ENCODE peak calls at places on chromosomes 1 and 21, in six cellular contexts. J, G, Q, A, F and B are unnamed samples.

GRCh38 chr1:58754683-58755467 is 29.0 kb downstream of the JUN start:
- DNase-seq in J (no peak), G (no peak), Q (peak), A (no peak), F (no peak), B (no peak)

GRCh38 chr1:31073044-31073443 is 7.5 kb upstream of the PUM1 start:
- DNase-seq in J (no peak), G (no peak), Q (no peak), A (no peak), F (no peak), B (no peak)

GRCh38 chr1:220701974-220702373 is 11.8 kb downstream of the C1orf115 start:
- DNase-seq in J (no peak), G (no peak), Q (no peak), A (no peak), F (no peak), B (no peak)

GRCh38 chr1:50108497-50109073 is at the start of gene ELAVL4:
- DNase-seq in J (no peak), G (no peak), Q (peak), A (no peak), F (no peak), B (no peak)

GRCh38 chr1:147600119-147601111 is 59.1 kb downstream of the BCL9 start:
- DNase-seq in J (no peak), G (no peak), Q (peak), A (peak), F (no peak), B (no peak)

GRCh38 chr1:43552813-43553212 is 22.1 kb downstream of the PTPRF start:
- DNase-seq in J (no peak), G (no peak), Q (no peak), A (no peak), F (no peak), B (no peak)

GRCh38 chr1:116574581-116575291 is 3.9 kb upstream of the CD58 start:
- DNase-seq in J (no peak), G (peak), Q (peak), A (peak), F (no peak), B (no peak)

GRCh38 chr1:56094168-56094567 is 485.2 kb downstream of the PLPP3 start:
- DNase-seq in J (no peak), G (no peak), Q (no peak), A (no peak), F (no peak), B (no peak)

GRCh38 chr1:59484090-59484489 is 187.2 kb downstream of the FGGY start:
- DNase-seq in J (no peak), G (no peak), Q (peak), A (no peak), F (no peak), B (no peak)

GRCh38 chr1:14661220-14661619 is 62.7 kb downstream of the KAZN start:
- DNase-seq in J (no peak), G (no peak), Q (no peak), A (no peak), F (no peak), B (no peak)

GRCh38 chr21:25459365-25459764 is 147.9 kb downstream of the MRPL39 start:
- DNase-seq in J (no peak), G (no peak), Q (no peak), A (no peak), F (no peak), B (no peak)

GRCh38 chr1:2121071-2121691 is 71.0 kb downstream of the PRKCZ start:
- DNase-seq in J (no peak), G (no peak), Q (no peak), A (no peak), F (no peak), B (no peak)

GRCh38 chr1:180615493-180616290 is 16.1 kb upstream of the XPR1 start:
- DNase-seq in J (no peak), G (no peak), Q (no peak), A (no peak), F (no peak), B (no peak)

GRCh38 chr1:65431111-65431705 is 10.7 kb downstream of the LEPR start:
- DNase-seq in J (no peak), G (no peak), Q (peak), A (peak), F (no peak), B (no peak)

GRCh38 chr1:195894411-195894810 is 713.8 kb downstream of the KCNT2 start:
- DNase-seq in J (no peak), G (no peak), Q (no peak), A (no peak), F (no peak), B (no peak)

GRCh38 chr1:48073773-48074172 is 76.6 kb upstream of the TRABD2B start:
- DNase-seq in J (no peak), G (no peak), Q (no peak), A (no peak), F (no peak), B (no peak)

GRCh38 chr1:42739753-42740700 is at the start of gene CLDN19:
- DNase-seq in J (peak), G (no peak), Q (peak), A (peak), F (no peak), B (no peak)

GRCh38 chr1:248710305-248710900 is 7.8 kb upstream of the OR14I1 start:
- DNase-seq in J (no peak), G (no peak), Q (no peak), A (no peak), F (no peak), B (no peak)

GRCh38 chr1:95039360-95040031 is 33.3 kb downstream of the ALG14 start:
- DNase-seq in J (no peak), G (no peak), Q (no peak), A (no peak), F (no peak), B (no peak)

GRCh38 chr1:12714710-12715500 is 1.0 kb upstream of the AADACL3 start:
- DNase-seq in J (no peak), G (no peak), Q (no peak), A (no peak), F (no peak), B (no peak)

GRCh38 chr21:16330340-16331319 is 600.8 kb downstream of the USP25 start:
- DNase-seq in J (no peak), G (no peak), Q (peak), A (peak), F (no peak), B (no peak)

GRCh38 chr1:234845097-234845660 is 235.2 kb upstream of the IRF2BP2 start:
- DNase-seq in J (no peak), G (no peak), Q (no peak), A (no peak), F (peak), B (no peak)

GRCh38 chr1:88892146-88892877 is 945 bp upstream of the GTF2B start:
- DNase-seq in J (no peak), G (no peak), Q (no peak), A (peak), F (no peak), B (no peak)

GRCh38 chr1:88888755-88889154 is 2.6 kb downstream of the GTF2B start:
- DNase-seq in J (no peak), G (no peak), Q (no peak), A (no peak), F (no peak), B (no peak)

GRCh38 chr1:88885933-88886332 is 5.4 kb downstream of the GTF2B start:
- DNase-seq in J (no peak), G (no peak), Q (no peak), A (no peak), F (no peak), B (no peak)

GRCh38 chr1:88890790-88891317 is 513 bp downstream of the GTF2B start:
- DNase-seq in J (no peak), G (no peak), Q (peak), A (peak), F (no peak), B (no peak)

DNA sequence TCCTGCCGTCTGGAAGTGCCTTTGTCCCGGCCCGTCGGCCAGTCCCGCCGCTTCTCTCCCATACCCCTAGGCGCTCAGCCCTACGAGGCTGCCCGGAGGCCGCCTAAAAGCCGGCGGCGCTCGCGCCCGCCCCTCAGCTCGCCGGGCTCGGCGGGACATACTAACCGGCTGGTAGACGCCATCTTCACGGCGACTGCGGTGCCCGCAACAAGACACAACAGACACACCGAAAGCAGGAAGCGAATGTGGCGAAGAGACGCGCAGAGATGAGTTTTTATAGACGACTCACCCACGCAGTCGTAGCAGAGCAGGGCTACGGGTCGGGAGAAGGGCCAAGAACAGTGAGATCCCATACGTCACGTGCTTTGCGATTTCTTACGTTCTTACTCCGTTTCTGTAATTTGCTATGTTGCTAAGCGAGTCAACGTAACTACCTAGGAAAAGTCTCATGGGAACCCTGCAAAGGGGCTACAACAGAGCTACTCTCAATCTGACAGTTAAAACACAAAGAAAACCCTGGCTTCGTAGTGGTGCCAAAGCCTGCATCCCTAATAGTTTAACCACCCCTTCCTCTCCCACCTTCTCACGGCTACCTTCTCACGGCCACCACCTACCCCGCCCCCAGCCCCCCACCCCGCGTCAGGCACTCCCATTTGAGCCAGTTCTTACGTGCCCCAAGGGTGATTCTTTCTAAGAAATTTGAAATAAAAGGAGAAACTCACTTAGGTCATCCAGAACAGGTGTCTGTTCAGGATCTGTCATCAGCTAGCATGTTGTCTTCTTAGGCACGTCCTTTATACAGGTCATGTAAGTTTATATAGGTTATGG is at the start of gene GTF2B:
- DNase-seq in J (peak), G (peak), Q (peak), A (peak), F (peak), B (peak)
- TF ChIP-seq POLR2A in J (peak), G (peak), Q (peak), A (peak), F (peak), B (peak)

GRCh38 chr1:61247881-61248752 is 165.8 kb downstream of the NFIA start:
- DNase-seq in J (no peak), G (no peak), Q (no peak), A (no peak), F (no peak), B (no peak)

GRCh38 chr1:61255324-61255703 is 173.0 kb downstream of the NFIA start:
- DNase-seq in J (no peak), G (no peak), Q (no peak), A (no peak), F (no peak), B (no peak)

GRCh38 chr1:61253912-61254628 is 171.7 kb downstream of the NFIA start:
- DNase-seq in J (no peak), G (no peak), Q (no peak), A (no peak), F (no peak), B (no peak)

GRCh38 chr1:61254629-61255323 is 172.4 kb downstream of the NFIA start:
- DNase-seq in J (no peak), G (no peak), Q (no peak), A (no peak), F (no peak), B (no peak)

GRCh38 chr1:61253059-61253735 is 170.8 kb downstream of the NFIA start:
- DNase-seq in J (no peak), G (no peak), Q (peak), A (peak), F (no peak), B (no peak)
- TF ChIP-seq TAF1 in J (no peak), G (no peak), Q (peak), A (no peak), F (no peak), B (no peak)

GRCh38 chr1:109775408-109775807 is 11.7 kb upstream of the EPS8L3 start:
- DNase-seq in J (no peak), G (no peak), Q (no peak), A (no peak), F (no peak), B (no peak)

GRCh38 chr1:109777436-109777835 is 13.7 kb upstream of the EPS8L3 start:
- DNase-seq in J (no peak), G (no peak), Q (no peak), A (no peak), F (no peak), B (no peak)

GRCh38 chr1:109777980-109778625 is 14.4 kb upstream of the EPS8L3 start:
- DNase-seq in J (no peak), G (no peak), Q (no peak), A (no peak), F (no peak), B (no peak)

GRCh38 chr1:109776206-109776835 is 12.6 kb upstream of the EPS8L3 start:
- DNase-seq in J (no peak), G (no peak), Q (no peak), A (no peak), F (no peak), B (no peak)

GRCh38 chr1:109776911-109777310 is 13.2 kb upstream of the EPS8L3 start:
- DNase-seq in J (peak), G (peak), Q (peak), A (peak), F (peak), B (peak)
- TF ChIP-seq POLR2A in J (no peak), G (no peak), Q (no peak), A (no peak), F (no peak), B (no peak)

DNA sequence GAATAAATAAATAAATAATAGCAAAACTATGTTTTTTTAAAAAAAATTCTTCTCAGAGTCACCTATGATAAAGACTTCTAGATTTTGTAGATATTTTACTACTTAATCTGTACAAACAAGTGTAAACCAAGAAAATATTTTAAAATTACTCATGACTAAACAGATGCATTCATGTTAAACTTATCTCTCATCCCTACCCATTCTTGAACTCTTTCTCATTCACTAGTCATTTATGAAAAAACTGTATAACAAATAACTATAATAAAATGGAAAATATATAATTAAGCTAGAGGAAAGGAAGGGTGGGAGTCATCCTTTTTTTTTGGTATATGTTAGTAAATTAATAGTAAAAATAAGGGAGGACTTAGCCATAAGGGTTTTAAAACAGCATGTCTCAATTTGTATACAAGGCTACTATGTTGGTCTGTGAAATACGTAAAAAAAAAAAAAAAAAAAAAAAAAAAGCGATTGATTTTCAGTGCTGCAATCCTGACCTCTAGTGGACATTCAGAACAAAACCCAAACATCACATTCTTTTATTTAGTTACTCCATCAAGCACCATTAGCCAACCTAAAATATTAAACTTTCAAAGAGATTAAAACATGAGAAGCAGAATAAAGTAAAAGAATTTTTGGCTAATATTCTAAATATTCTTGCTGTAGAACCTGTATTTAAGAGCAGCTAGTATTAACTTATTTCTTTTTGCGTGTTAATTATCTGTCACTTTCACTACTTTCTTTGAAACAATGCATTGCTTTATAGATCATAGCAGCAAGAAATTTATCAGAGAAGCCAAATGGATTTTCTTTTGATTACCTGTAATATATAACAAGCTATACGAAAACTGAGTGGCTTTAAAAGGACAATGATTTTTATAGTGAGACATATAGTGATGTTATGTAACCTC is 255.8 kb upstream of the CACYBP start:
- DNase-seq in J (no peak), G (no peak), Q (peak), A (peak), F (no peak), B (no peak)
- TF ChIP-seq TAF1 in J (no peak), G (no peak), Q (no peak), A (no peak), F (no peak), B (no peak)

GRCh38 chr1:61083014-61083798 is 845 bp downstream of the NFIA start:
- DNase-seq in J (peak), G (no peak), Q (peak), A (no peak), F (no peak), B (no peak)

GRCh38 chr1:61081135-61081636 is 1.2 kb upstream of the NFIA start:
- DNase-seq in J (no peak), G (no peak), Q (no peak), A (no peak), F (no peak), B (no peak)

GRCh38 chr1:61081637-61082335 is 575 bp upstream of the NFIA start:
- DNase-seq in J (peak), G (no peak), Q (peak), A (peak), F (no peak), B (no peak)

GRCh38 chr1:61083799-61084385 is 1.5 kb downstream of the NFIA start:
- DNase-seq in J (no peak), G (no peak), Q (peak), A (no peak), F (no peak), B (no peak)

GRCh38 chr1:61082336-61083013 is at the start of gene NFIA:
- DNase-seq in J (peak), G (no peak), Q (peak), A (peak), F (no peak), B (no peak)
- TF ChIP-seq POLR2A in J (no peak), G (no peak), Q (peak), A (peak), F (no peak), B (no peak)

GRCh38 chr1:164443166-164443565 is 115.8 kb upstream of the PBX1 start:
- DNase-seq in J (no peak), G (no peak), Q (no peak), A (no peak), F (no peak), B (no peak)

GRCh38 chr1:164446020-164446419 is 113.0 kb upstream of the PBX1 start:
- DNase-seq in J (no peak), G (no peak), Q (no peak), A (no peak), F (no peak), B (no peak)

GRCh38 chr1:164443836-164444235 is 115.1 kb upstream of the PBX1 start:
- DNase-seq in J (no peak), G (no peak), Q (no peak), A (no peak), F (no peak), B (no peak)

GRCh38 chr1:164440222-164440621 is 118.8 kb upstream of the PBX1 start:
- DNase-seq in J (no peak), G (no peak), Q (no peak), A (no peak), F (no peak), B (no peak)
- TF ChIP-seq TAF1 in J (no peak), G (no peak), Q (no peak), A (no peak), F (no peak), B (no peak)

GRCh38 chr1:40039245-40039756 is 1.2 kb upstream of the CAP1 start:
- DNase-seq in J (no peak), G (no peak), Q (no peak), A (no peak), F (no peak), B (no peak)

GRCh38 chr1:40041466-40041838 is 923 bp downstream of the CAP1 start:
- DNase-seq in J (no peak), G (no peak), Q (no peak), A (no peak), F (no peak), B (no peak)

GRCh38 chr1:40042337-40042736 is 1.8 kb downstream of the CAP1 start:
- DNase-seq in J (no peak), G (no peak), Q (no peak), A (no peak), F (no peak), B (no peak)

GRCh38 chr1:40039757-40040510 is 595 bp upstream of the CAP1 start:
- DNase-seq in J (peak), G (peak), Q (peak), A (peak), F (peak), B (peak)

DNA sequence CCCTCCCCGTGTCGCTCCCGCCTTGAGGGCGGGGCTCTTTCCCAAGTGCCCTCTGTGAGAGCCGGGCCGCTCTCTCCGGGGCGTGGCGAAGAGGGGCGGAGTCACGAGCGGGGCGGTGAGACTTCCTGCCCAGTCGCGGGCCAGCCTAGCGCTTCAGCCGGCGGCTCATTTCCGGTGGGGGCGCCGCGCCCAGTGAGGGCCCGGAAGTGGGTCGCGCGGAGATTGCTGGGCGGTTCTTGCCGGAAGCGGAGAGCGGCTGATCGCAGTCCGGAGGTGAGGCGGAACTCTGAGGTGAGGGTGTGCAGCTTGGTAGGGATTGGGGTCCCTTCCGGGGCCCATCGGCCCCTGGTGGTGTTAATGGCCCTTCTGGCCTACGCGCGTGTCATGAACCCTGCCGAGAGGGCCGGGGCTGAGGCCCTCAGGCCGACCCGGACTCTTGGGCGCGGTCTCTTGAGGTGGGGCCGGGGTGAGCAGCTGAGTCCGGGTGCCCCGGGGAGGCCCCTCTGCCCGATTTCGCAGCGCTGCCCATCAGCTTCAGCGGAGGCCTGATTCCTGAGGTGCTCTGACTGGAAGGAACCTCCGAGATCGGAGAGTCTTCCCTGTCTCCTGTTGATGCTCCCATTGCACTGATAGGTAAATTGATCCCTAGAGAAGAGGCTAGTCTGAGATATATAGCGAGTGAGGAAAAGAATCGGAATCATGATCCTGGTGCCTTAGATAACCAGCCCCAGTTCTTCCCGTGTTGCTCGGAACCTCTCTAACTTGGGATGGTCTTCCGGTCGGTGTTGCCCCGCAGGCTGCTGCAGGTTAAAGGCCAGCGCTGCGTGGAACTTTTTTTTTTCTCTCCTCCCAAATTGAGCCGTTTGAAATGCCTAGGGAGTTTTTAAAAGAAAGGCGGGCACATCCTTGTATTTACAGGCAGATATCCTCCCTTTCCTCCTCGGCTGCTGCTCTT is at the start of gene CAP1:
- DNase-seq in J (peak), G (peak), Q (peak), A (peak), F (peak), B (peak)
- TF ChIP-seq POLR2A in J (no peak), G (peak), Q (no peak), A (peak), F (peak), B (peak)

GRCh38 chr1:226309398-226310122 is 596 bp upstream of the LIN9 start:
- DNase-seq in J (no peak), G (no peak), Q (no peak), A (peak), F (no peak), B (no peak)
- TF ChIP-seq TAF1 in J (no peak), G (no peak), Q (no peak), A (no peak), F (no peak), B (no peak)